ENCODE peak calls at places on chromosomes 12 and 14, in six cellular contexts. X is head of caudate nucleus, A is ovary, H is ureter, E is EH, S is fibroblast of villous mesenchyme. R is an unnamed sample.

GRCh38 chr12:47746073-47746472 is 12.6 kb downstream of the RAPGEF3 start:
- DNase-seq in X (no peak), A (no peak), H (no peak), E (no peak), S (no peak), R (no peak)

GRCh38 chr12:65501093-65501621 is 222.7 kb downstream of the MSRB3 start:
- DNase-seq in X (peak), A (peak), H (no peak), E (peak), S (no peak), R (peak)

GRCh38 chr14:94269156-94269555 is 23.9 kb downstream of the SERPINA10 start:
- DNase-seq in X (peak), A (no peak), H (no peak), E (no peak), S (no peak), R (no peak)

GRCh38 chr12:118446247-118446646 is 69.9 kb downstream of the SUDS3 start:
- DNase-seq in X (no peak), A (no peak), H (no peak), E (no peak), S (no peak), R (no peak)

GRCh38 chr14:62117718-62118164 is 355.5 kb downstream of the SNAPC1 start:
- DNase-seq in X (no peak), A (no peak), H (no peak), E (peak), S (no peak), R (no peak)

GRCh38 chr12:66232258-66232657 is 43.2 kb downstream of the IRAK3 start:
- DNase-seq in X (no peak), A (no peak), H (no peak), E (no peak), S (no peak), R (no peak)

GRCh38 chr12:131102493-131102931 is 148.8 kb downstream of the ADGRD1 start:
- DNase-seq in X (no peak), A (no peak), H (peak), E (no peak), S (no peak), R (no peak)

GRCh38 chr14:100212476-100213333 is 26.2 kb upstream of the YY1 start:
- DNase-seq in X (peak), A (no peak), H (no peak), E (no peak), S (no peak), R (no peak)